ENCODE peak calls at places on chromosomes 11 and 22, in four cellular contexts. O is MV-4-11, A is iris pigment epithelial cell, U is CD14-positive monocyte. G is an unnamed sample.

GRCh38 chr11:34351687-34352469 is 5.9 kb downstream of the ABTB2 start:
- DNase-seq in O (no peak), A (no peak), U (no peak), G (no peak)

GRCh38 chr11:8671242-8671641 is 11.2 kb downstream of the TRIM66 start:
- DNase-seq in O (no peak), A (peak), U (no peak), G (no peak)

GRCh38 chr22:22085702-22086500 is 103.3 kb upstream of the TOP3B start:
- DNase-seq in O (no peak), A (peak), U (peak), G (no peak)

GRCh38 chr11:117794144-117794543 is 2.9 kb downstream of the DSCAML1 start:
- DNase-seq in O (no peak), A (no peak), U (no peak), G (no peak)

GRCh38 chr22:32764330-32765116 is 37.0 kb upstream of the TIMP3 start:
- DNase-seq in O (peak), A (peak), U (no peak), G (no peak)

GRCh38 chr22:20641198-20641892 is 132.6 kb upstream of the SERPIND1 start:
- DNase-seq in O (no peak), A (no peak), U (no peak), G (no peak)

GRCh38 chr11:62120001-62120400 is 3.8 kb upstream of the INCENP start:
- DNase-seq in O (no peak), A (no peak), U (no peak), G (no peak)

GRCh38 chr11:128026596-128026995 is 560.8 kb downstream of the ETS1 start:
- DNase-seq in O (peak), A (peak), U (no peak), G (no peak)

GRCh38 chr11:21465203-21465602 is 727.7 kb upstream of the ANO5 start:
- DNase-seq in O (no peak), A (no peak), U (no peak), G (no peak)

GRCh38 chr22:23501708-23502107 is 78.4 kb downstream of the IGLL1 start:
- DNase-seq in O (no peak), A (no peak), U (no peak), G (no peak)

GRCh38 chr11:78657441-78657840 is 82.8 kb upstream of the NARS2 start:
- DNase-seq in O (no peak), A (no peak), U (no peak), G (no peak)

GRCh38 chr22:20805972-20806471 is 32.1 kb downstream of the SERPIND1 start:
- DNase-seq in O (no peak), A (peak), U (no peak), G (no peak)

GRCh38 chr22:17872491-17872890 is 98.2 kb upstream of the BID start:
- DNase-seq in O (no peak), A (peak), U (no peak), G (no peak)

GRCh38 chr11:114044042-114044871 is 15.3 kb upstream of the ZBTB16 start:
- DNase-seq in O (no peak), A (peak), U (no peak), G (no peak)

GRCh38 chr11:113531575-113532451 is 56.6 kb upstream of the DRD2 start:
- DNase-seq in O (no peak), A (no peak), U (no peak), G (no peak)

GRCh38 chr11:76629853-76630599 is 40.5 kb downstream of the LRRC32 start:
- DNase-seq in O (peak), A (peak), U (peak), G (no peak)

GRCh38 chr22:32341122-32341740 is 16.4 kb upstream of the RFPL3 start:
- DNase-seq in O (no peak), A (peak), U (no peak), G (no peak)

GRCh38 chr11:119618208-119618909 is 110.6 kb downstream of the NECTIN1 start:
- DNase-seq in O (peak), A (no peak), U (peak), G (no peak)

GRCh38 chr11:100981196-100981824 is 148.3 kb downstream of the PGR start:
- DNase-seq in O (no peak), A (peak), U (no peak), G (no peak)

GRCh38 chr22:46036558-46037408 is 59.8 kb upstream of the WNT7B start:
- DNase-seq in O (no peak), A (no peak), U (no peak), G (peak)

GRCh38 chr11:9753031-9753430 is 89.2 kb downstream of the SWAP70 start:
- DNase-seq in O (peak), A (peak), U (no peak), G (no peak)

GRCh38 chr11:65646921-65647701 is 9.2 kb downstream of the SIPA1 start:
- DNase-seq in O (no peak), A (peak), U (no peak), G (no peak)

GRCh38 chr11:1306186-1307162 is 3.0 kb downstream of the TOLLIP start:
- DNase-seq in O (no peak), A (no peak), U (no peak), G (no peak)

GRCh38 chr11:64834723-64835615 is 9.5 kb downstream of the CDC42BPG start:
- DNase-seq in O (no peak), A (peak), U (no peak), G (no peak)